ENCODE peak calls at places on chromosome 1, in six cellular contexts. Y is COR-L47, M is occipital lobe, P is fibroblast of pulmonary artery, E is mammary epithelial cell, S is GM13977. K is an unnamed sample.

GRCh38 chr1:2977886-2978611 is 43.2 kb upstream of the ACTRT2 start:
- DNase-seq in Y (no peak), M (no peak), P (no peak), E (no peak), S (no peak), K (no peak)

GRCh38 chr1:234611799-234612351 is 1.9 kb upstream of the IRF2BP2 start:
- DNase-seq in Y (no peak), M (no peak), P (no peak), E (no peak), S (peak), K (peak)

GRCh38 chr1:121440993-121441392 is 256.2 kb downstream of the SRGAP2C start:
- DNase-seq in Y (no peak), M (no peak), P (no peak), E (no peak), S (no peak), K (no peak)

GRCh38 chr1:12460911-12461621 is 156.9 kb downstream of the DHRS3 start:
- DNase-seq in Y (no peak), M (no peak), P (no peak), E (no peak), S (no peak), K (no peak)

GRCh38 chr1:117671781-117672501 is 66.1 kb downstream of the TENT5C start:
- DNase-seq in Y (no peak), M (no peak), P (peak), E (no peak), S (no peak), K (peak)

GRCh38 chr1:61183471-61184034 is 101.2 kb downstream of the NFIA start:
- DNase-seq in Y (no peak), M (no peak), P (peak), E (no peak), S (no peak), K (peak)

GRCh38 chr1:149915429-149916192 is 2.0 kb downstream of the SV2A start:
- DNase-seq in Y (no peak), M (no peak), P (no peak), E (no peak), S (no peak), K (no peak)

GRCh38 chr1:53321366-53321765 is 6.5 kb downstream of the LRP8 start:
- DNase-seq in Y (no peak), M (no peak), P (no peak), E (no peak), S (no peak), K (no peak)

GRCh38 chr1:145956776-145957442 is 908 bp downstream of the LIX1L start:
- DNase-seq in Y (no peak), M (no peak), P (peak), E (no peak), S (no peak), K (no peak)

GRCh38 chr1:175511496-175511895 is 231.9 kb downstream of the TNR start:
- DNase-seq in Y (no peak), M (no peak), P (no peak), E (no peak), S (peak), K (no peak)

GRCh38 chr1:27666294-27666693 is 5.7 kb downstream of the IFI6 start:
- DNase-seq in Y (no peak), M (no peak), P (no peak), E (no peak), S (no peak), K (no peak)

GRCh38 chr1:233025156-233025555 is 74.7 kb downstream of the NTPCR start:
- DNase-seq in Y (no peak), M (no peak), P (peak), E (no peak), S (peak), K (peak)

GRCh38 chr1:211783266-211783665 is 47.3 kb downstream of the LPGAT1 start:
- DNase-seq in Y (no peak), M (no peak), P (peak), E (no peak), S (no peak), K (no peak)

GRCh38 chr1:118264326-118264725 is 79.3 kb upstream of the SPAG17 start:
- DNase-seq in Y (no peak), M (no peak), P (no peak), E (no peak), S (no peak), K (no peak)

GRCh38 chr1:42961560-42962091 is 3.0 kb upstream of the SLC2A1 start:
- DNase-seq in Y (no peak), M (no peak), P (no peak), E (no peak), S (no peak), K (no peak)

GRCh38 chr1:37621326-37621870 is 13.3 kb downstream of the RSPO1 start:
- DNase-seq in Y (no peak), M (no peak), P (no peak), E (no peak), S (no peak), K (no peak)

GRCh38 chr1:20847619-20848080 is 60.5 kb upstream of the HP1BP3 start:
- DNase-seq in Y (no peak), M (no peak), P (peak), E (peak), S (no peak), K (no peak)

GRCh38 chr1:233237623-233238022 is 57.9 kb downstream of the PCNX2 start:
- DNase-seq in Y (no peak), M (no peak), P (no peak), E (no peak), S (no peak), K (no peak)

GRCh38 chr1:212752256-212752933 is 39.2 kb downstream of the NSL1 start:
- DNase-seq in Y (no peak), M (no peak), P (peak), E (no peak), S (no peak), K (peak)

GRCh38 chr1:2614145-2614544 is 18.7 kb downstream of the MMEL1 start:
- DNase-seq in Y (no peak), M (no peak), P (no peak), E (no peak), S (no peak), K (no peak)

GRCh38 chr1:11026903-11027302 is 14.4 kb downstream of the TARDBP start:
- DNase-seq in Y (no peak), M (no peak), P (no peak), E (no peak), S (no peak), K (no peak)

GRCh38 chr1:169915150-169915549 is 21.5 kb upstream of the SCYL3 start:
- DNase-seq in Y (no peak), M (no peak), P (no peak), E (no peak), S (no peak), K (no peak)

GRCh38 chr1:196160066-196160795 is 448.0 kb downstream of the KCNT2 start:
- DNase-seq in Y (no peak), M (no peak), P (peak), E (peak), S (no peak), K (no peak)

GRCh38 chr1:153262462-153263157 is 3.1 kb downstream of the LORICRIN start:
- DNase-seq in Y (no peak), M (no peak), P (no peak), E (no peak), S (peak), K (no peak)

GRCh38 chr1:40044065-40044575 is 3.6 kb downstream of the CAP1 start:
- DNase-seq in Y (no peak), M (no peak), P (no peak), E (no peak), S (no peak), K (no peak)

GRCh38 chr1:207853372-207853757 is 57.6 kb downstream of the CD34 start:
- DNase-seq in Y (no peak), M (no peak), P (no peak), E (no peak), S (no peak), K (no peak)

GRCh38 chr1:40711465-40712404 is 20.2 kb downstream of the NFYC start:
- DNase-seq in Y (no peak), M (no peak), P (peak), E (peak), S (no peak), K (no peak)

GRCh38 chr1:58157281-58157680 is 389.2 kb downstream of the OMA1 start:
- DNase-seq in Y (no peak), M (no peak), P (no peak), E (no peak), S (no peak), K (no peak)

K was measured in Ammon's horn.